ENCODE peak calls at places on chromosomes 2 and 18, in eight cellular contexts. N is NCI-H1417; I is right cardiac atrium; U is GM04504; V is left kidney; R is GM13977; L is activated T-cell treated with anti-CD3 and anti-CD28 coated beads, Interleukin-2, amount 50 U/mL, for 24 hours; W is GM04503. F is an unnamed sample.

GRCh38 chr18:78601349-78601748 is 378.3 kb upstream of the SALL3 start:
- DNase-seq in N (no peak), I (no peak), U (no peak), V (peak; percentile 63), R (no peak), L (no peak), W (no peak), F (no peak)

GRCh38 chr2:102048465-102048864 is 56.7 kb downstream of the IL1R2 start:
- DNase-seq in N (no peak), I (no peak), U (no peak), V (no peak), R (no peak), L (no peak), W (no peak), F (no peak)

GRCh38 chr2:73890301-73891092 is 2.3 kb upstream of the ACTG2 start:
- DNase-seq in N (no peak), I (no peak), U (no peak), V (no peak), R (no peak), L (no peak), W (no peak), F (no peak)

GRCh38 chr2:128304715-128305554 is 13.7 kb downstream of the HS6ST1 start:
- DNase-seq in N (peak; percentile 73), I (peak; percentile 92), U (peak; percentile 93), V (peak; percentile 95), R (no peak), L (no peak), W (peak; percentile 85), F (no peak)

GRCh38 chr2:241482126-241482525 is 26.3 kb downstream of the STK25 start:
- DNase-seq in N (no peak), I (no peak), U (no peak), V (no peak), R (no peak), L (no peak), W (no peak), F (no peak)

GRCh38 chr2:27792759-27793158 is 21.2 kb downstream of the MRPL33 start:
- DNase-seq in N (no peak), I (no peak), U (no peak), V (no peak), R (no peak), L (no peak), W (no peak), F (no peak)

GRCh38 chr2:113848758-113849460 is 41.0 kb upstream of the ACTR3 start:
- DNase-seq in N (no peak), I (no peak), U (peak; percentile 18), V (no peak), R (peak; percentile 14), L (peak; percentile 31), W (no peak), F (no peak)

GRCh38 chr2:222912117-222912516 is 51.3 kb downstream of the ACSL3 start:
- DNase-seq in N (no peak), I (no peak), U (no peak), V (peak; percentile 18), R (peak; percentile 83), L (no peak), W (no peak), F (no peak)

GRCh38 chr2:133841905-133842304 is 273.6 kb upstream of the NCKAP5 start:
- DNase-seq in N (no peak), I (peak; percentile 61), U (peak; percentile 90), V (peak; percentile 39), R (no peak), L (no peak), W (peak; percentile 93), F (no peak)

GRCh38 chr18:22604986-22605421 is 187.3 kb upstream of the CTAGE1 start:
- DNase-seq in N (no peak), I (peak; percentile 60), U (no peak), V (no peak), R (no peak), L (no peak), W (no peak), F (no peak)

GRCh38 chr2:122451040-122451439 is 695.6 kb downstream of the TSN start:
- DNase-seq in N (peak; percentile 22), I (no peak), U (peak; percentile 2), V (peak; percentile 15), R (no peak), L (no peak), W (peak; percentile 3), F (no peak)

GRCh38 chr2:160534996-160535395 is 41.4 kb upstream of the RBMS1 start:
- DNase-seq in N (no peak), I (no peak), U (no peak), V (no peak), R (no peak), L (no peak), W (no peak), F (no peak)

GRCh38 chr2:20577495-20578235 is 73.2 kb downstream of the HS1BP3 start:
- DNase-seq in N (no peak), I (no peak), U (peak; percentile 71), V (no peak), R (no peak), L (no peak), W (no peak), F (no peak)

GRCh38 chr2:237322564-237322963 is 91.4 kb downstream of the COL6A3 start:
- DNase-seq in N (no peak), I (no peak), U (no peak), V (peak; percentile 31), R (peak; percentile 23), L (no peak), W (no peak), F (no peak)

GRCh38 chr2:30611572-30611971 is 164.5 kb downstream of the LCLAT1 start:
- DNase-seq in N (no peak), I (no peak), U (peak; percentile 64), V (no peak), R (no peak), L (no peak), W (peak; percentile 45), F (no peak)

GRCh38 chr2:174971868-174972781 is 33.1 kb downstream of the CHN1 start:
- DNase-seq in N (no peak), I (no peak), U (peak; percentile 38), V (peak; percentile 20), R (no peak), L (no peak), W (peak; percentile 62), F (no peak)

GRCh38 chr2:22270341-22270740 is 1114.6 kb upstream of the KLHL29 start:
- DNase-seq in N (no peak), I (no peak), U (no peak), V (no peak), R (no peak), L (no peak), W (no peak), F (no peak)

GRCh38 chr2:173982918-173983317 is 17.7 kb upstream of the SP3 start:
- DNase-seq in N (no peak), I (peak; percentile 80), U (no peak), V (no peak), R (no peak), L (no peak), W (no peak), F (no peak)

GRCh38 chr18:34023471-34023870 is 201.2 kb downstream of the NOL4 start:
- DNase-seq in N (peak; percentile 20), I (no peak), U (no peak), V (peak; percentile 10), R (no peak), L (no peak), W (no peak), F (no peak)

GRCh38 chr2:77910136-77910535 is 388.0 kb upstream of the LRRTM4 start:
- DNase-seq in N (no peak), I (no peak), U (no peak), V (no peak), R (no peak), L (no peak), W (no peak), F (no peak)

GRCh38 chr18:40949138-40949949 is 1005.7 kb upstream of the PIK3C3 start:
- DNase-seq in N (peak; percentile 55), I (no peak), U (no peak), V (peak; percentile 60), R (no peak), L (no peak), W (no peak), F (no peak)

GRCh38 chr2:53945538-53945937 is 25.3 kb downstream of the PSME4 start:
- DNase-seq in N (no peak), I (no peak), U (no peak), V (no peak), R (no peak), L (no peak), W (no peak), F (no peak)

GRCh38 chr18:5879479-5879882 is 15.8 kb downstream of the TMEM200C start:
- DNase-seq in N (no peak), I (no peak), U (peak; percentile 8), V (peak; percentile 56), R (no peak), L (no peak), W (no peak), F (no peak)

GRCh38 chr2:215015421-215015820 is 123.0 kb downstream of the ABCA12 start:
- DNase-seq in N (no peak), I (no peak), U (no peak), V (no peak), R (no peak), L (no peak), W (no peak), F (no peak)